ENCODE peak calls at places on chromosomes 12 and 14, in seven cellular contexts. One of them, this sample, is unnamed.
A peak's percentile ranks its signal among the peaks of the same experiment; 100 is the strongest.

GRCh38 chr12:14396071-14396470 is 30.6 kb downstream of the ATF7IP start:
- DNase-seq in stimulated activated CD4-positive, alpha-beta T cell treated with anti-CD3 and anti-CD28 coated beads, Interleukin-2, amount 100 ng/mL, for 24 hours: no peak
- DNase-seq in Ammon's horn: no peak
- DNase-seq in CD4-positive, CD25-positive, alpha-beta regulatory T cell: peak; percentile 49
- DNase-seq in DMS53: no peak
- DNase-seq in NCI-H748 treated with DMSO at 0.1 percent for 48 hours: no peak
- DNase-seq in activated CD8-positive, alpha-beta T cell treated with anti-CD3 and anti-CD28 coated beads for 36 hours: peak; percentile 39
- DNase-seq in this sample: no peak

GRCh38 chr12:6538420-6539275 is 4.3 kb downstream of the GAPDH start:
- DNase-seq in stimulated activated CD4-positive, alpha-beta T cell treated with anti-CD3 and anti-CD28 coated beads, Interleukin-2, amount 100 ng/mL, for 24 hours: peak; percentile 63
- DNase-seq in Ammon's horn: no peak
- DNase-seq in CD4-positive, CD25-positive, alpha-beta regulatory T cell: no peak
- DNase-seq in DMS53: peak; percentile 85
- DNase-seq in NCI-H748 treated with DMSO at 0.1 percent for 48 hours: no peak
- DNase-seq in activated CD8-positive, alpha-beta T cell treated with anti-CD3 and anti-CD28 coated beads for 36 hours: peak; percentile 45
- DNase-seq in this sample: peak; percentile 22

GRCh38 chr14:37232907-37233481 is 35.3 kb downstream of the MIPOL1 start:
- DNase-seq in stimulated activated CD4-positive, alpha-beta T cell treated with anti-CD3 and anti-CD28 coated beads, Interleukin-2, amount 100 ng/mL, for 24 hours: no peak
- DNase-seq in Ammon's horn: peak; percentile 11
- DNase-seq in CD4-positive, CD25-positive, alpha-beta regulatory T cell: no peak
- DNase-seq in DMS53: peak; percentile 74
- DNase-seq in NCI-H748 treated with DMSO at 0.1 percent for 48 hours: peak; percentile 65
- DNase-seq in activated CD8-positive, alpha-beta T cell treated with anti-CD3 and anti-CD28 coated beads for 36 hours: no peak
- DNase-seq in this sample: peak; percentile 68

GRCh38 chr14:105330491-105330895 is 15.9 kb downstream of the PACS2 start:
- DNase-seq in stimulated activated CD4-positive, alpha-beta T cell treated with anti-CD3 and anti-CD28 coated beads, Interleukin-2, amount 100 ng/mL, for 24 hours: peak; percentile 25
- DNase-seq in Ammon's horn: no peak
- DNase-seq in CD4-positive, CD25-positive, alpha-beta regulatory T cell: no peak
- DNase-seq in DMS53: no peak
- DNase-seq in NCI-H748 treated with DMSO at 0.1 percent for 48 hours: no peak
- DNase-seq in activated CD8-positive, alpha-beta T cell treated with anti-CD3 and anti-CD28 coated beads for 36 hours: peak; percentile 56
- DNase-seq in this sample: peak; percentile 2

GRCh38 chr14:49892301-49892635 is 614 bp upstream of the ARF6 start:
- DNase-seq in stimulated activated CD4-positive, alpha-beta T cell treated with anti-CD3 and anti-CD28 coated beads, Interleukin-2, amount 100 ng/mL, for 24 hours: no peak
- DNase-seq in Ammon's horn: peak; percentile 77
- DNase-seq in CD4-positive, CD25-positive, alpha-beta regulatory T cell: peak; percentile 65
- DNase-seq in DMS53: peak; percentile 76
- DNase-seq in NCI-H748 treated with DMSO at 0.1 percent for 48 hours: peak; percentile 34
- DNase-seq in activated CD8-positive, alpha-beta T cell treated with anti-CD3 and anti-CD28 coated beads for 36 hours: peak; percentile 60
- DNase-seq in this sample: peak; percentile 58

GRCh38 chr12:4196805-4197420 is 76.6 kb upstream of the CCND2 start:
- DNase-seq in stimulated activated CD4-positive, alpha-beta T cell treated with anti-CD3 and anti-CD28 coated beads, Interleukin-2, amount 100 ng/mL, for 24 hours: no peak
- DNase-seq in Ammon's horn: no peak
- DNase-seq in CD4-positive, CD25-positive, alpha-beta regulatory T cell: no peak
- DNase-seq in DMS53: no peak
- DNase-seq in NCI-H748 treated with DMSO at 0.1 percent for 48 hours: no peak
- DNase-seq in activated CD8-positive, alpha-beta T cell treated with anti-CD3 and anti-CD28 coated beads for 36 hours: no peak
- DNase-seq in this sample: no peak

GRCh38 chr12:83040991-83041390 is 354.3 kb downstream of the TMTC2 start:
- DNase-seq in stimulated activated CD4-positive, alpha-beta T cell treated with anti-CD3 and anti-CD28 coated beads, Interleukin-2, amount 100 ng/mL, for 24 hours: no peak
- DNase-seq in Ammon's horn: no peak
- DNase-seq in CD4-positive, CD25-positive, alpha-beta regulatory T cell: no peak
- DNase-seq in DMS53: no peak
- DNase-seq in NCI-H748 treated with DMSO at 0.1 percent for 48 hours: no peak
- DNase-seq in activated CD8-positive, alpha-beta T cell treated with anti-CD3 and anti-CD28 coated beads for 36 hours: no peak
- DNase-seq in this sample: no peak

GRCh38 chr12:96070670-96071279 is 35.4 kb upstream of the LTA4H start:
- DNase-seq in stimulated activated CD4-positive, alpha-beta T cell treated with anti-CD3 and anti-CD28 coated beads, Interleukin-2, amount 100 ng/mL, for 24 hours: no peak
- DNase-seq in Ammon's horn: no peak
- DNase-seq in CD4-positive, CD25-positive, alpha-beta regulatory T cell: no peak
- DNase-seq in DMS53: peak; percentile 56
- DNase-seq in NCI-H748 treated with DMSO at 0.1 percent for 48 hours: no peak
- DNase-seq in activated CD8-positive, alpha-beta T cell treated with anti-CD3 and anti-CD28 coated beads for 36 hours: no peak
- DNase-seq in this sample: peak; percentile 29

GRCh38 chr14:30896435-30896834 is 22.1 kb downstream of the COCH start:
- DNase-seq in stimulated activated CD4-positive, alpha-beta T cell treated with anti-CD3 and anti-CD28 coated beads, Interleukin-2, amount 100 ng/mL, for 24 hours: no peak
- DNase-seq in Ammon's horn: no peak
- DNase-seq in CD4-positive, CD25-positive, alpha-beta regulatory T cell: no peak
- DNase-seq in DMS53: no peak
- DNase-seq in NCI-H748 treated with DMSO at 0.1 percent for 48 hours: no peak
- DNase-seq in activated CD8-positive, alpha-beta T cell treated with anti-CD3 and anti-CD28 coated beads for 36 hours: no peak
- DNase-seq in this sample: no peak

GRCh38 chr14:80077262-80077661 is 134.0 kb downstream of the DIO2 start:
- DNase-seq in stimulated activated CD4-positive, alpha-beta T cell treated with anti-CD3 and anti-CD28 coated beads, Interleukin-2, amount 100 ng/mL, for 24 hours: no peak
- DNase-seq in Ammon's horn: no peak
- DNase-seq in CD4-positive, CD25-positive, alpha-beta regulatory T cell: no peak
- DNase-seq in DMS53: no peak
- DNase-seq in NCI-H748 treated with DMSO at 0.1 percent for 48 hours: no peak
- DNase-seq in activated CD8-positive, alpha-beta T cell treated with anti-CD3 and anti-CD28 coated beads for 36 hours: no peak
- DNase-seq in this sample: no peak

GRCh38 chr12:118328486-118329340 is 44.0 kb downstream of the TAOK3 start:
- DNase-seq in stimulated activated CD4-positive, alpha-beta T cell treated with anti-CD3 and anti-CD28 coated beads, Interleukin-2, amount 100 ng/mL, for 24 hours: no peak
- DNase-seq in Ammon's horn: no peak
- DNase-seq in CD4-positive, CD25-positive, alpha-beta regulatory T cell: no peak
- DNase-seq in DMS53: no peak
- DNase-seq in NCI-H748 treated with DMSO at 0.1 percent for 48 hours: no peak
- DNase-seq in activated CD8-positive, alpha-beta T cell treated with anti-CD3 and anti-CD28 coated beads for 36 hours: no peak
- DNase-seq in this sample: no peak

GRCh38 chr14:80637726-80638619 is 303.6 kb downstream of the CEP128 start:
- DNase-seq in stimulated activated CD4-positive, alpha-beta T cell treated with anti-CD3 and anti-CD28 coated beads, Interleukin-2, amount 100 ng/mL, for 24 hours: no peak
- DNase-seq in Ammon's horn: no peak
- DNase-seq in CD4-positive, CD25-positive, alpha-beta regulatory T cell: no peak
- DNase-seq in DMS53: no peak
- DNase-seq in NCI-H748 treated with DMSO at 0.1 percent for 48 hours: no peak
- DNase-seq in activated CD8-positive, alpha-beta T cell treated with anti-CD3 and anti-CD28 coated beads for 36 hours: no peak
- DNase-seq in this sample: peak; percentile 20

This sample was measured in HT-29.